ENCODE peak calls at places on chromosomes 13 and 19, in nine cellular contexts. V is A549, H is glutamatergic neuron, D is esophagus muscularis mucosa, F is AG09319, J is IMR-90, A is Peyer's patch, Q is brain microvascular endothelial cell, X is colonic mucosa. G is an unnamed sample.

GRCh38 chr19:10874019-10874418 is 2.7 kb downstream of the CARM1 start:
- DNase-seq in V (no peak), H (no peak), D (no peak), F (no peak), J (no peak), A (no peak), Q (no peak), X (peak), G (no peak)

GRCh38 chr13:47027797-47028437 is 131.1 kb upstream of the HTR2A start:
- DNase-seq in V (no peak), H (no peak), D (no peak), F (no peak), J (no peak), A (no peak), Q (peak), X (no peak), G (no peak)

GRCh38 chr19:5046339-5047039 is 77.6 kb downstream of the KDM4B start:
- DNase-seq in V (peak), H (peak), D (no peak), F (no peak), J (peak), A (peak), Q (peak), X (peak), G (no peak)

GRCh38 chr13:113918981-113919646 is 54.8 kb downstream of the C13orf46 start:
- DNase-seq in V (no peak), H (no peak), D (no peak), F (no peak), J (no peak), A (peak), Q (no peak), X (peak), G (no peak)

GRCh38 chr13:86446311-86446710 is 647.1 kb upstream of the SLITRK6 start:
- DNase-seq in V (peak), H (peak), D (no peak), F (no peak), J (peak), A (no peak), Q (peak), X (no peak), G (peak)

GRCh38 chr19:7629347-7630054 is at the start of the genes PET100 and XAB2:
- DNase-seq in V (peak), H (peak), D (peak), F (peak), J (peak), A (peak), Q (peak), X (peak), G (peak)

GRCh38 chr13:33446821-33447481 is 161.4 kb upstream of the STARD13 start:
- DNase-seq in V (no peak), H (no peak), D (no peak), F (peak), J (no peak), A (no peak), Q (no peak), X (no peak), G (no peak)

GRCh38 chr19:44748426-44749254 is at the start of gene BCL3:
- DNase-seq in V (peak), H (peak), D (no peak), F (peak), J (no peak), A (peak), Q (no peak), X (peak), G (peak)

GRCh38 chr13:57635541-57635940 is 4.0 kb downstream of the PCDH17 start:
- DNase-seq in V (no peak), H (no peak), D (no peak), F (no peak), J (no peak), A (no peak), Q (no peak), X (no peak), G (no peak)

GRCh38 chr13:33290421-33290965 is 4.9 kb upstream of the STARD13 start:
- DNase-seq in V (no peak), H (peak), D (no peak), F (no peak), J (no peak), A (no peak), Q (no peak), X (no peak), G (no peak)

GRCh38 chr19:18856385-18857126 is 24.8 kb downstream of the UPF1 start:
- DNase-seq in V (peak), H (peak), D (no peak), F (no peak), J (no peak), A (no peak), Q (peak), X (no peak), G (no peak)

GRCh38 chr13:99256709-99257108 is 1.5 kb downstream of the GPR18 start:
- DNase-seq in V (no peak), H (no peak), D (no peak), F (peak), J (peak), A (no peak), Q (no peak), X (no peak), G (no peak)

GRCh38 chr19:45613926-45614725 is 12.1 kb upstream of the GPR4 start:
- DNase-seq in V (peak), H (no peak), D (no peak), F (peak), J (peak), A (peak), Q (peak), X (peak), G (no peak)

GRCh38 chr13:55577082-55577846 is 1563.5 kb upstream of the PRR20A start:
- DNase-seq in V (no peak), H (no peak), D (no peak), F (no peak), J (no peak), A (no peak), Q (no peak), X (no peak), G (peak)

GRCh38 chr19:29678484-29679106 is 13.3 kb downstream of the PLEKHF1 start:
- DNase-seq in V (no peak), H (peak), D (peak), F (no peak), J (no peak), A (no peak), Q (no peak), X (no peak), G (no peak)

GRCh38 chr19:17947815-17948473 is 15.1 kb downstream of the CCDC124 start:
- DNase-seq in V (peak), H (peak), D (peak), F (peak), J (peak), A (peak), Q (peak), X (peak), G (peak)

GRCh38 chr19:27876489-27876888 is 1336.5 kb downstream of the UQCRFS1 start:
- DNase-seq in V (no peak), H (no peak), D (peak), F (no peak), J (no peak), A (no peak), Q (no peak), X (no peak), G (no peak)

GRCh38 chr19:48844472-48844871 is 8.2 kb upstream of the HSD17B14 start:
- DNase-seq in V (peak), H (no peak), D (no peak), F (no peak), J (peak), A (no peak), Q (no peak), X (no peak), G (no peak)

GRCh38 chr13:40975441-40975840 is 43.7 kb downstream of the ELF1 start:
- DNase-seq in V (no peak), H (no peak), D (no peak), F (no peak), J (no peak), A (no peak), Q (no peak), X (no peak), G (no peak)

GRCh38 chr13:67186985-67187569 is 43.1 kb downstream of the PCDH9 start:
- DNase-seq in V (peak), H (no peak), D (no peak), F (no peak), J (no peak), A (no peak), Q (no peak), X (no peak), G (no peak)

GRCh38 chr13:23922005-23922932 is 25.0 kb upstream of the C1QTNF9B start:
- DNase-seq in V (no peak), H (no peak), D (no peak), F (no peak), J (peak), A (no peak), Q (no peak), X (no peak), G (no peak)

GRCh38 chr13:34822681-34823080 is 119.4 kb upstream of the NBEA start:
- DNase-seq in V (no peak), H (no peak), D (no peak), F (no peak), J (no peak), A (no peak), Q (no peak), X (no peak), G (no peak)

GRCh38 chr13:22740264-22740663 is 440.5 kb upstream of the SGCG start:
- DNase-seq in V (peak), H (no peak), D (no peak), F (no peak), J (no peak), A (no peak), Q (no peak), X (no peak), G (no peak)
- TF ChIP-seq CTCF in V (no peak), H (peak), D (no peak), F (no peak), J (no peak), A (no peak), Q (no peak), X (no peak), G (peak)

GRCh38 chr19:32469796-32470195 is 64.2 kb downstream of the DPY19L3 start:
- DNase-seq in V (no peak), H (peak), D (no peak), F (no peak), J (peak), A (no peak), Q (peak), X (no peak), G (no peak)

GRCh38 chr19:32459199-32459865 is 53.8 kb downstream of the DPY19L3 start:
- DNase-seq in V (no peak), H (no peak), D (no peak), F (no peak), J (no peak), A (no peak), Q (no peak), X (no peak), G (no peak)

GRCh38 chr19:32465176-32465575 is 59.6 kb downstream of the DPY19L3 start:
- DNase-seq in V (no peak), H (no peak), D (no peak), F (no peak), J (no peak), A (no peak), Q (no peak), X (no peak), G (no peak)

GRCh38 chr19:32460476-32460875 is 54.9 kb downstream of the DPY19L3 start:
- DNase-seq in V (no peak), H (no peak), D (no peak), F (no peak), J (no peak), A (no peak), Q (no peak), X (no peak), G (no peak)

GRCh38 chr19:32464279-32464678 is 58.7 kb downstream of the DPY19L3 start:
- DNase-seq in V (peak), H (no peak), D (no peak), F (no peak), J (peak), A (no peak), Q (no peak), X (no peak), G (no peak)
- TF ChIP-seq CTCF in V (peak), H (peak), D (no peak), F (peak), J (peak), A (no peak), Q (peak), X (no peak), G (no peak)

GRCh38 chr13:26872444-26873173 is 112.0 kb upstream of the GPR12 start:
- DNase-seq in V (peak), H (peak), D (no peak), F (no peak), J (peak), A (no peak), Q (peak), X (peak), G (peak)
- TF ChIP-seq CTCF in V (peak), H (peak), D (peak), F (peak), J (peak), A (no peak), Q (peak), X (peak), G (peak)

GRCh38 chr13:77029436-77029835 is 2.5 kb upstream of the FBXL3 start:
- DNase-seq in V (no peak), H (no peak), D (no peak), F (no peak), J (no peak), A (no peak), Q (no peak), X (no peak), G (no peak)

GRCh38 chr13:77028202-77028601 is 1.2 kb upstream of the FBXL3 start:
- DNase-seq in V (no peak), H (no peak), D (no peak), F (no peak), J (no peak), A (no peak), Q (peak), X (no peak), G (no peak)

GRCh38 chr13:77026783-77027621 is at the start of gene FBXL3:
- DNase-seq in V (peak), H (peak), D (peak), F (peak), J (peak), A (peak), Q (peak), X (peak), G (peak)

GRCh38 chr13:77022341-77022740 is 4.6 kb downstream of the FBXL3 start:
- DNase-seq in V (no peak), H (no peak), D (no peak), F (no peak), J (peak), A (no peak), Q (peak), X (no peak), G (no peak)

GRCh38 chr13:77026255-77026782 is 640 bp downstream of the FBXL3 start:
- DNase-seq in V (peak), H (peak), D (peak), F (no peak), J (peak), A (peak), Q (peak), X (peak), G (peak)
- TF ChIP-seq CTCF in V (no peak), H (no peak), D (no peak), F (no peak), J (no peak), A (no peak), Q (no peak), X (no peak), G (no peak)

DNA sequence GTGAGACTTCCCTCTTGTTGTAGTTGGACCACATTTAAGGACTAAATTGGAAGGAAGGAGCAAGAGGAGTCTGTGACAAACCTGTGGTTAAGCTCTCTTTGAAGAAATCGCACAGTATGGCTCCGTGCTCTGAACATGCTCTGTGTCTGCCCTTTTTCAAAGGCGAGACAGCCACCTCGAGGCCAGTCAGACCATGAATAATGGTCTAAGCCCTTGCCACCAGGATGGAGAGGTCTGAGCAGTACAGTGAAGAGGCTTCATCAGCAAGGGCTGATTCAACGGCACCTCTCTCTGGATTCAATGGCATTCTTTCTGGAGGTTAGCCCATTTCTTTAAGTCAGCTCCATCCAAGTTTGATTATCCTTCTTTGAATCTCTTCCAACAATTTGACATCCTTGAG is 30.9 kb downstream of the FAM216B start:
- DNase-seq in V (no peak), H (no peak), D (no peak), F (no peak), J (no peak), A (no peak), Q (peak), X (no peak), G (no peak)
- TF ChIP-seq CTCF in V (no peak), H (no peak), D (no peak), F (no peak), J (no peak), A (no peak), Q (peak), X (no peak), G (no peak)

DNA sequence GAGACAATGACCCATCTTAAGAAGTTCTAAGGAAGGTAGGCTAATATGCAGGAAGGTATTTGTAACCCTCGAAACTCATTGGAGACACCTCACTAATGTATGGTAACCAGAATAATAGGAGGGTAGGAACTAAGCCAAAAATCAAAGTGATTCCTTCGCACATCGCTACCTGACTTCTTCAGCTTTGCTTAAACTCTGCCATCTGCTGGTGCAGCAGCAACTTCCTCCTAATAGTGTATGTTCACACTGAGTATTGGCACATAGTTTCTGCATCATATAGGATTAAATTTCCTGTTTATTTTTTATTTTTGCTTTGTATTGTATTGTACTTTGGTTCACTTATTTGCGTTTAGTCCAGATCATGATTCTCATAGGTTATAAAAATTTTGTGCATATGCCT is 676.2 kb downstream of the GPC5 start:
- DNase-seq in V (peak), H (no peak), D (no peak), F (no peak), J (no peak), A (no peak), Q (no peak), X (no peak), G (no peak)
- TF ChIP-seq CTCF in V (peak), H (peak), D (no peak), F (no peak), J (no peak), A (no peak), Q (peak), X (no peak), G (peak)

GRCh38 chr13:93248627-93249047 is 22.0 kb downstream of the GPC6 start:
- DNase-seq in V (peak), H (peak), D (no peak), F (no peak), J (peak), A (no peak), Q (peak), X (no peak), G (peak)
- TF ChIP-seq CTCF in V (peak), H (peak), D (no peak), F (no peak), J (no peak), A (no peak), Q (peak), X (no peak), G (peak)

GRCh38 chr13:78589206-78589605 is 14.1 kb downstream of the POU4F1 start:
- DNase-seq in V (no peak), H (no peak), D (no peak), F (no peak), J (peak), A (no peak), Q (no peak), X (peak), G (peak)

GRCh38 chr13:78587395-78587794 is 16.0 kb downstream of the POU4F1 start:
- DNase-seq in V (no peak), H (no peak), D (no peak), F (no peak), J (no peak), A (no peak), Q (no peak), X (no peak), G (no peak)

GRCh38 chr13:78586706-78587105 is 16.6 kb downstream of the POU4F1 start:
- DNase-seq in V (no peak), H (no peak), D (no peak), F (no peak), J (no peak), A (no peak), Q (no peak), X (no peak), G (no peak)
- TF ChIP-seq CTCF in V (no peak), H (peak), D (no peak), F (no peak), J (no peak), A (no peak), Q (peak), X (no peak), G (peak)